ENCODE peak calls at places on chromosomes 7 and 10, in seven cellular contexts. U, C, N, Q, O, G and F are unnamed samples.

GRCh38 chr7:38187794-38188472 is 9.9 kb downstream of the STARD3NL start:
- DNase-seq in N (no peak), G (no peak), Q (no peak), O (no peak), U (no peak), C (no peak), F (no peak)

GRCh38 chr7:116357776-116358670 is 141.5 kb upstream of the CAV2 start:
- DNase-seq in Q (no peak), U (no peak), C (no peak), G (no peak), N (no peak), O (no peak), F (no peak)

GRCh38 chr7:117951285-117951684 is 78.0 kb upstream of the CTTNBP2 start:
- DNase-seq in O (no peak), G (no peak), U (no peak), N (no peak), C (no peak), Q (no peak), F (no peak)

GRCh38 chr7:93442478-93443224 is 131.9 kb downstream of the CALCR start:
- DNase-seq in Q (peak), G (no peak), N (no peak), U (peak), C (no peak), O (no peak), F (no peak)

GRCh38 chr7:68424643-68425297 is 1173.5 kb upstream of the AUTS2 start:
- DNase-seq in C (no peak), O (no peak), N (no peak), U (no peak), Q (no peak), G (no peak), F (no peak)

GRCh38 chr10:93073539-93074136 is at the start of gene CYP26A1:
- DNase-seq in O (no peak), U (no peak), N (no peak), C (no peak), G (no peak), Q (no peak), F (no peak)

GRCh38 chr10:29735628-29736324 is 101.0 kb upstream of the SVIL start:
- DNase-seq in N (peak), C (peak), O (peak), Q (peak), G (peak), U (peak), F (peak)

GRCh38 chr10:22674215-22674930 is 40.0 kb downstream of the PIP4K2A start:
- DNase-seq in N (no peak), C (no peak), Q (no peak), G (no peak), O (no peak), U (no peak), F (no peak)

GRCh38 chr7:94741179-94741578 is 85.2 kb upstream of the SGCE start:
- DNase-seq in Q (no peak), C (no peak), N (no peak), O (no peak), G (no peak), U (no peak), F (no peak)

GRCh38 chr7:3244241-3244814 is 56.7 kb upstream of the SDK1 start:
- DNase-seq in Q (no peak), G (no peak), C (no peak), O (no peak), U (no peak), N (no peak), F (peak)

GRCh38 chr7:36090976-36091375 is 62.1 kb upstream of the EEPD1 start:
- DNase-seq in Q (no peak), U (no peak), G (no peak), N (no peak), O (no peak), C (no peak), F (no peak)

GRCh38 chr7:128386415-128386925 is 23.3 kb downstream of the IMPDH1 start:
- DNase-seq in G (no peak), C (no peak), Q (no peak), U (no peak), N (no peak), O (no peak), F (no peak)

GRCh38 chr10:63582686-63583085 is 61.5 kb downstream of the REEP3 start:
- DNase-seq in C (no peak), N (no peak), G (no peak), U (no peak), O (no peak), Q (no peak), F (no peak)

GRCh38 chr10:125683063-125683462 is at the start of gene TEX36:
- DNase-seq in C (no peak), Q (no peak), O (no peak), N (no peak), G (no peak), U (no peak), F (no peak)

GRCh38 chr10:69438531-69439349 is 12.5 kb upstream of the TSPAN15 start:
- DNase-seq in U (no peak), N (no peak), G (peak), O (no peak), Q (peak), C (no peak), F (peak)

GRCh38 chr10:82308641-82309040 is 433.6 kb downstream of the NRG3 start:
- DNase-seq in O (no peak), C (no peak), U (no peak), Q (no peak), N (no peak), G (no peak), F (no peak)

GRCh38 chr10:79181680-79182079 is 112.9 kb downstream of the ZMIZ1 start:
- DNase-seq in U (no peak), N (no peak), G (no peak), O (no peak), C (no peak), Q (no peak), F (no peak)

GRCh38 chr7:152522551-152522950 is 86.7 kb upstream of the KMT2C start:
- DNase-seq in C (no peak), Q (no peak), U (peak), N (peak), O (peak), G (no peak), F (no peak)

GRCh38 chr7:155669717-155670505 is 25.4 kb downstream of the RBM33 start:
- DNase-seq in Q (no peak), O (no peak), C (no peak), U (no peak), N (no peak), G (no peak), F (no peak)

GRCh38 chr7:24910551-24911212 is 69.3 kb downstream of the OSBPL3 start:
- DNase-seq in C (no peak), O (no peak), Q (peak), N (no peak), U (no peak), G (no peak), F (no peak)

GRCh38 chr10:30114871-30115270 is 55.5 kb upstream of the JCAD start:
- DNase-seq in N (peak), Q (no peak), C (no peak), U (no peak), G (no peak), O (no peak), F (no peak)

GRCh38 chr7:147804032-147804431 is 786.5 kb upstream of the C7orf33 start:
- DNase-seq in C (no peak), Q (no peak), N (no peak), O (no peak), G (no peak), U (no peak), F (no peak)

GRCh38 chr7:144489504-144489903 is 86.0 kb upstream of the NOBOX start:
- DNase-seq in G (no peak), C (no peak), O (no peak), N (no peak), Q (no peak), U (no peak), F (no peak)

GRCh38 chr10:102118867-102119266 is 1.3 kb downstream of the LDB1 start:
- DNase-seq in U (peak), G (peak), O (no peak), Q (peak), C (peak), N (peak), F (peak)

GRCh38 chr10:86716466-86716865 is 40.0 kb upstream of the BMPR1A start:
- DNase-seq in C (no peak), G (no peak), Q (no peak), O (no peak), U (no peak), N (no peak), F (no peak)

GRCh38 chr7:46559194-46559576 is 638.1 kb upstream of the IGFBP3 start:
- DNase-seq in Q (no peak), C (no peak), N (peak), G (no peak), U (no peak), O (no peak), F (no peak)

GRCh38 chr7:121006731-121007315 is 18.3 kb downstream of the CPED1 start:
- DNase-seq in O (no peak), U (no peak), Q (peak), N (no peak), C (no peak), G (no peak), F (no peak)

GRCh38 chr10:102951316-102951715 is 33.2 kb downstream of the CNNM2 start:
- DNase-seq in O (no peak), C (no peak), U (no peak), Q (no peak), N (no peak), G (no peak), F (no peak)

GRCh38 chr7:36367561-36367889 is 22.1 kb upstream of the ANLN start:
- DNase-seq in G (no peak), C (no peak), N (no peak), O (no peak), Q (no peak), U (peak), F (no peak)

GRCh38 chr7:80622531-80622930 is 15.9 kb upstream of the CD36 start:
- DNase-seq in G (no peak), C (no peak), N (no peak), O (no peak), U (no peak), Q (no peak), F (no peak)

GRCh38 chr7:40470111-40470736 is 335.4 kb downstream of the SUGCT start:
- DNase-seq in C (no peak), N (no peak), O (no peak), G (no peak), Q (no peak), U (no peak), F (no peak)

GRCh38 chr7:65946895-65947294 is 35.1 kb downstream of the GUSB start:
- DNase-seq in O (no peak), U (peak), Q (peak), N (peak), C (no peak), G (no peak), F (no peak)

GRCh38 chr7:156240532-156240931 is 400.0 kb upstream of the RNF32 start:
- DNase-seq in C (no peak), Q (no peak), N (no peak), G (no peak), U (no peak), O (no peak), F (no peak)

GRCh38 chr10:37992083-37992482 is 15.6 kb upstream of the ZNF25 start:
- DNase-seq in O (no peak), N (no peak), Q (no peak), G (no peak), C (no peak), U (no peak), F (no peak)

GRCh38 chr10:49362596-49363260 is 33.2 kb downstream of the DRGX start:
- DNase-seq in U (no peak), Q (peak), G (peak), C (no peak), O (no peak), N (no peak), F (no peak)

GRCh38 chr10:3248526-3249255 is 76.1 kb upstream of the PITRM1 start:
- DNase-seq in N (peak), O (no peak), Q (no peak), U (no peak), C (no peak), G (no peak), F (no peak)

DNA sequence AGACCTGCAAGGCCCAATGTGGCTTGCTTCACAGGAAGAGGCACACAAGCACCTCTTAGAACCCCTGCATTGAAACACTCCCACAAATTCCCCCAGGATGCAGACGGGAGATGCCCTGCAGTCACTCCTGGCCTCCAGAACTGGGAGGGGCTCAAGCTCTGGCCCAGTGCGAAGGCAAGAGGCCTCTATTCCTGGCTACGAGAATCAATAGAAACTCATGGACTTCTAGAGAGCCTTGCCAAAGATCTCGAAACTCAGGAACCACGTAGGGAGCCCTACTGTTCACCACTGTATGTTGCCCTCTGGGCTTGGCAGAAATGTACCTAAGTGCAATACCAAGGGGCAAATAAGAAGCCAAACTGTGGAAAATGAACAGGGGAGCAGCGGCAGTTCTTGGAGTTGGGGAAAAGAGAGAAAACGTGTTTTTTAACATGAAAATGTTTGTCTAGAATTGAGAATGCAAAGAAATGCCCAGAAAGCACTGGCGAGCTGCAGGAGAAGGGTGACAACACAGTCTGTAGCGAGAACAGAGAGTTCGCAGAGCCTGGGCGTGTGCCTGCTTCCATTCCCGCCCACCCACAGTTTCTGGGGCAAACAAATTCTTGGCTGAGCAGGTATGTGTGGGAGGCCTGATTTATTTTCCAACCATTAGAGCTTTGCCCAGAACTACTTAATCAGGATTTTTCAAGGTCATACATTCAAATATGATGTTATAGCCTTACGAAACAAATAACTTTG is 260.5 kb upstream of the KLF14 start:
- DNase-seq in C (no peak), O (no peak), N (peak), Q (no peak), G (peak), U (peak), F (peak)
- H3K4me3 ChIP-seq in C (no peak), O (no peak), N (peak), Q (no peak), G (no peak), U (no peak), F (no peak)

GRCh38 chr7:139034855-139035587 is 821 bp downstream of the ZC3HAV1L start:
- DNase-seq in C (no peak), O (no peak), Q (peak), N (peak), G (peak), U (peak), F (peak)

GRCh38 chr7:139034336-139034735 is 1.5 kb downstream of the ZC3HAV1L start:
- DNase-seq in Q (peak), U (no peak), C (no peak), G (no peak), N (no peak), O (no peak), F (no peak)

GRCh38 chr7:139033346-139034114 is 2.3 kb downstream of the ZC3HAV1L start:
- DNase-seq in C (no peak), Q (no peak), N (no peak), U (no peak), O (no peak), G (no peak), F (peak)

GRCh38 chr7:139036901-139037300 is 1.1 kb upstream of the ZC3HAV1L start:
- DNase-seq in Q (peak), U (no peak), C (no peak), G (no peak), O (no peak), N (no peak), F (no peak)

GRCh38 chr7:139035588-139036353 is at the start of gene ZC3HAV1L:
- DNase-seq in Q (peak), U (peak), O (no peak), N (peak), C (no peak), G (peak), F (peak)
- TF ChIP-seq POLR2A in Q (peak), U (no peak), O (no peak), N (peak), C (no peak), G (peak), F (no peak)

GRCh38 chr10:110495731-110496552 is 1.8 kb upstream of the DUSP5 start:
- DNase-seq in C (peak), N (peak), U (peak), O (no peak), Q (no peak), G (no peak), F (peak)

GRCh38 chr10:110498982-110499795 is 1.5 kb downstream of the DUSP5 start:
- DNase-seq in Q (peak), U (peak), G (peak), O (no peak), N (peak), C (peak), F (peak)

GRCh38 chr10:110496553-110497437 is 912 bp upstream of the DUSP5 start:
- DNase-seq in C (no peak), G (no peak), Q (no peak), O (no peak), U (peak), N (no peak), F (no peak)

GRCh38 chr10:110498087-110498981 is 627 bp downstream of the DUSP5 start:
- DNase-seq in U (peak), Q (peak), C (peak), G (peak), N (peak), O (no peak), F (no peak)

GRCh38 chr10:110497438-110498086 is at the start of gene DUSP5:
- DNase-seq in G (peak), U (peak), N (peak), Q (peak), O (peak), C (peak), F (peak)
- TF ChIP-seq CTCF in G (no peak), U (no peak), N (peak), Q (no peak), O (no peak), C (no peak), F (no peak)

GRCh38 chr10:132334883-132335188 is 2.8 kb downstream of the LRRC27 start:
- DNase-seq in C (no peak), Q (no peak), G (no peak), U (no peak), N (no peak), O (no peak), F (no peak)
- H3K4me3 ChIP-seq in C (no peak), Q (no peak), G (no peak), U (no peak), N (no peak), O (no peak), F (no peak)

GRCh38 chr7:150945853-150946825 is 32.0 kb downstream of the KCNH2 start:
- DNase-seq in N (peak), C (no peak), Q (peak), G (peak), O (no peak), U (peak), F (peak)
- TF ChIP-seq POLR2A in N (no peak), C (no peak), Q (no peak), G (no peak), O (no peak), U (no peak), F (no peak)

GRCh38 chr10:98312816-98313215 is 44.8 kb upstream of the LOXL4 start:
- DNase-seq in O (no peak), N (no peak), U (no peak), Q (peak), G (no peak), C (no peak), F (no peak)
- TF ChIP-seq CTCF in O (no peak), N (no peak), U (no peak), Q (no peak), G (no peak), C (no peak), F (no peak)

GRCh38 chr7:138564365-138564764 is 104.3 kb downstream of the TRIM24 start:
- DNase-seq in G (no peak), Q (peak), N (no peak), O (no peak), U (no peak), C (no peak), F (no peak)

GRCh38 chr7:138565071-138565450 is 105.0 kb downstream of the TRIM24 start:
- DNase-seq in U (no peak), Q (peak), N (no peak), C (no peak), O (no peak), G (no peak), F (no peak)

GRCh38 chr7:138565451-138566114 is 105.5 kb downstream of the TRIM24 start:
- DNase-seq in O (no peak), U (peak), Q (peak), C (no peak), N (no peak), G (no peak), F (no peak)

GRCh38 chr7:138559448-138559847 is 99.4 kb downstream of the TRIM24 start:
- DNase-seq in N (no peak), U (no peak), C (no peak), Q (no peak), O (no peak), G (no peak), F (no peak)

GRCh38 chr7:138563808-138564207 is 103.7 kb downstream of the TRIM24 start:
- DNase-seq in U (no peak), Q (peak), C (no peak), G (no peak), N (no peak), O (no peak), F (no peak)
- H3K4me3 ChIP-seq in U (no peak), Q (peak), C (no peak), G (no peak), N (no peak), O (peak), F (no peak)